ENCODE peak calls at places on chromosome 4, in four cellular contexts. C is D341Med, Q is nucleus accumbens, S is NCI-H345. J is an unnamed sample.

GRCh38 chr4:1998296-1998695 is 10.5 kb downstream of the NELFA start:
- DNase-seq in C (no peak), Q (no peak), S (no peak), J (no peak)

GRCh38 chr4:110195561-110196205 is 2.7 kb downstream of the ELOVL6 start:
- DNase-seq in C (peak; percentile 13), Q (no peak), S (peak; percentile 24), J (no peak)

GRCh38 chr4:101277661-101278060 is 69.7 kb downstream of the PPP3CA start:
- DNase-seq in C (no peak), Q (no peak), S (no peak), J (no peak)

GRCh38 chr4:173013232-173013932 is 155.2 kb upstream of the GALNT7 start:
- DNase-seq in C (peak; percentile 63), Q (no peak), S (peak; percentile 28), J (peak; percentile 69)

GRCh38 chr4:151202851-151203455 is 74.0 kb upstream of the PRSS48 start:
- DNase-seq in C (no peak), Q (no peak), S (no peak), J (no peak)

GRCh38 chr4:159526172-159526571 is 423.3 kb downstream of the RAPGEF2 start:
- DNase-seq in C (no peak), Q (no peak), S (no peak), J (no peak)

GRCh38 chr4:173318648-173319211 is 15.4 kb downstream of the HMGB2 start:
- DNase-seq in C (no peak), Q (no peak), S (peak; percentile 16), J (peak; percentile 94)

GRCh38 chr4:138308421-138308820 is 66.3 kb upstream of the SLC7A11 start:
- DNase-seq in C (no peak), Q (no peak), S (no peak), J (no peak)

GRCh38 chr4:183098080-183098722 is 856 bp upstream of the WWC2 start:
- DNase-seq in C (peak; percentile 65), Q (no peak), S (no peak), J (peak; percentile 62)

GRCh38 chr4:874071-874470 is 48.1 kb upstream of the CPLX1 start:
- DNase-seq in C (no peak), Q (no peak), S (no peak), J (no peak)

GRCh38 chr4:36351082-36351666 is 69.8 kb downstream of the DTHD1 start:
- DNase-seq in C (peak; percentile 60), Q (peak; percentile 74), S (peak; percentile 30), J (peak; percentile 69)

GRCh38 chr4:128769011-128769410 is 40.5 kb upstream of the JADE1 start:
- DNase-seq in C (no peak), Q (no peak), S (no peak), J (no peak)

GRCh38 chr4:80073362-80074008 is 456 bp upstream of the ANTXR2 start:
- DNase-seq in C (no peak), Q (no peak), S (no peak), J (no peak)

GRCh38 chr4:7335363-7336066 is 99.2 kb downstream of the PSAPL1 start:
- DNase-seq in C (peak; percentile 88), Q (peak; percentile 42), S (peak; percentile 49), J (peak; percentile 82)

GRCh38 chr4:25424539-25425228 is 47.6 kb downstream of the ANAPC4 start:
- DNase-seq in C (no peak), Q (no peak), S (no peak), J (no peak)

GRCh38 chr4:122854444-122854843 is 27.8 kb downstream of the FGF2 start:
- DNase-seq in C (no peak), Q (peak; percentile 80), S (no peak), J (no peak)

GRCh38 chr4:26141916-26142638 is 178.7 kb upstream of the RBPJ start:
- DNase-seq in C (no peak), Q (no peak), S (no peak), J (no peak)

GRCh38 chr4:1053080-1053661 is 41.7 kb downstream of the FGFRL1 start:
- DNase-seq in C (peak; percentile 36), Q (no peak), S (peak; percentile 3), J (no peak)

GRCh38 chr4:137768196-137768595 is 235.9 kb upstream of the PCDH18 start:
- DNase-seq in C (no peak), Q (no peak), S (no peak), J (no peak)

GRCh38 chr4:87068591-87069021 is 133.8 kb downstream of the AFF1 start:
- DNase-seq in C (peak; percentile 62), Q (no peak), S (peak; percentile 79), J (no peak)

GRCh38 chr4:102139132-102139573 is 206.1 kb downstream of the SLC39A8 start:
- DNase-seq in C (no peak), Q (no peak), S (peak; percentile 14), J (no peak)

GRCh38 chr4:43132010-43132582 is 239.6 kb downstream of the GRXCR1 start:
- DNase-seq in C (peak; percentile 74), Q (peak; percentile 45), S (peak; percentile 37), J (peak; percentile 61)

GRCh38 chr4:2712261-2712842 is 43.8 kb downstream of the TNIP2 start:
- DNase-seq in C (no peak), Q (no peak), S (no peak), J (peak; percentile 12)

GRCh38 chr4:145878501-145879435 is 59.9 kb downstream of the ZNF827 start:
- DNase-seq in C (no peak), Q (no peak), S (no peak), J (no peak)

GRCh38 chr4:84597450-84597849 is 14.5 kb downstream of the CDS1 start:
- DNase-seq in C (no peak), Q (no peak), S (peak; percentile 0), J (no peak)

GRCh38 chr4:92406488-92406887 is 102.7 kb downstream of the GRID2 start:
- DNase-seq in C (no peak), Q (no peak), S (no peak), J (no peak)

GRCh38 chr4:81166431-81166830 is 48.6 kb downstream of the PRKG2 start:
- DNase-seq in C (no peak), Q (no peak), S (no peak), J (no peak)

GRCh38 chr4:96293806-96294205 is 453.9 kb downstream of the PDHA2 start:
- DNase-seq in C (no peak), Q (no peak), S (no peak), J (no peak)

GRCh38 chr4:40247350-40247749 is 50.5 kb downstream of the RHOH start:
- DNase-seq in C (no peak), Q (no peak), S (no peak), J (no peak)

GRCh38 chr4:109729155-109729562 is 711 bp downstream of the PLA2G12A start:
- DNase-seq in C (no peak), Q (no peak), S (no peak), J (no peak)

GRCh38 chr4:5014007-5014682 is 5.1 kb downstream of the CYTL1 start:
- DNase-seq in C (peak; percentile 6), Q (no peak), S (no peak), J (no peak)

GRCh38 chr4:111434581-111434980 is 710.7 kb upstream of the FAM241A start:
- DNase-seq in C (no peak), Q (no peak), S (no peak), J (no peak)

GRCh38 chr4:1604706-1605205 is 79.4 kb downstream of the FAM53A start:
- DNase-seq in C (peak; percentile 72), Q (no peak), S (peak; percentile 50), J (no peak)

GRCh38 chr4:3318561-3319021 is 25.8 kb downstream of the RGS12 start:
- DNase-seq in C (no peak), Q (no peak), S (no peak), J (peak; percentile 38)

GRCh38 chr4:152663203-152664066 is 16.4 kb downstream of the TMEM154 start:
- DNase-seq in C (no peak), Q (no peak), S (no peak), J (no peak)

GRCh38 chr4:56048621-56049427 is 100.1 kb downstream of the CEP135 start:
- DNase-seq in C (peak; percentile 92), Q (no peak), S (peak; percentile 64), J (peak; percentile 81)

GRCh38 chr4:55186700-55187099 is 61.3 kb upstream of the KDR start:
- DNase-seq in C (no peak), Q (no peak), S (no peak), J (peak; percentile 49)

J was measured in HAP-1.